ENCODE peak calls at places on chromosome 9, in eight cellular contexts. L is astrocyte, K is fibroblast of lung, A is neural progenitor cell, I is hepatocyte, J is GM23248, D is mammary epithelial cell, B is HCT116. R is an unnamed sample. For H3K4me1 and H3K9me3, the result is how much of the 10 kb centered on the place peaks cover.

GRCh38 chr9:114387678-114388431 is at the start of gene AKNA:
- DNase-seq in I (peak), B (no peak), K (peak), D (peak), A (peak), J (peak), L (peak), R (peak)

GRCh38 chr9:89877051-89878002 is 272.5 kb downstream of the GADD45G start:
- DNase-seq in I (no peak), J (no peak), D (no peak), B (no peak), K (no peak), L (no peak), A (no peak), R (no peak)

GRCh38 chr9:96651626-96652025 is 3.5 kb downstream of the PRXL2C start:
- DNase-seq in A (no peak), J (peak), D (no peak), L (no peak), K (peak), I (no peak), B (no peak), R (peak)

GRCh38 chr9:84230355-84231136 is 110.0 kb downstream of the SLC28A3 start:
- DNase-seq in A (no peak), L (peak), I (peak), D (no peak), K (peak), J (peak), B (no peak), R (no peak)

GRCh38 chr9:76181020-76181641 is 213.1 kb downstream of the RFK start:
- DNase-seq in D (peak), L (peak), B (peak), K (peak), J (peak), I (peak), A (no peak), R (no peak)

GRCh38 chr9:134591082-134591571 is 50.5 kb upstream of the COL5A1 start:
- DNase-seq in D (no peak), A (peak), I (no peak), K (no peak), B (no peak), J (peak), L (no peak), R (no peak)

GRCh38 chr9:113401027-113401792 is at the start of gene ALAD:
- DNase-seq in L (peak), J (peak), K (peak), D (peak), A (peak), I (peak), B (peak), R (peak)

GRCh38 chr9:132946216-132946615 is 1.8 kb upstream of the TSC1 start:
- DNase-seq in I (no peak), J (peak), L (no peak), D (no peak), A (no peak), B (no peak), K (no peak), R (no peak)

GRCh38 chr9:12933957-12934356 is 159.1 kb downstream of the LURAP1L start:
- DNase-seq in K (peak), I (no peak), J (peak), A (no peak), B (peak), D (peak), L (peak), R (no peak)

GRCh38 chr9:94734054-94734754 is 7.7 kb downstream of the AOPEP start:
- DNase-seq in K (peak), J (no peak), D (no peak), I (no peak), A (no peak), L (no peak), B (no peak), R (no peak)

GRCh38 chr9:97525451-97525850 is 24.0 kb downstream of the TMOD1 start:
- DNase-seq in B (no peak), L (no peak), D (peak), K (no peak), A (no peak), J (peak), I (no peak), R (no peak)

GRCh38 chr9:34430843-34431437 is 27.4 kb downstream of the FAM219A start:
- DNase-seq in K (peak), L (peak), A (peak), J (peak), D (peak), B (peak), I (peak), R (peak)

DNA sequence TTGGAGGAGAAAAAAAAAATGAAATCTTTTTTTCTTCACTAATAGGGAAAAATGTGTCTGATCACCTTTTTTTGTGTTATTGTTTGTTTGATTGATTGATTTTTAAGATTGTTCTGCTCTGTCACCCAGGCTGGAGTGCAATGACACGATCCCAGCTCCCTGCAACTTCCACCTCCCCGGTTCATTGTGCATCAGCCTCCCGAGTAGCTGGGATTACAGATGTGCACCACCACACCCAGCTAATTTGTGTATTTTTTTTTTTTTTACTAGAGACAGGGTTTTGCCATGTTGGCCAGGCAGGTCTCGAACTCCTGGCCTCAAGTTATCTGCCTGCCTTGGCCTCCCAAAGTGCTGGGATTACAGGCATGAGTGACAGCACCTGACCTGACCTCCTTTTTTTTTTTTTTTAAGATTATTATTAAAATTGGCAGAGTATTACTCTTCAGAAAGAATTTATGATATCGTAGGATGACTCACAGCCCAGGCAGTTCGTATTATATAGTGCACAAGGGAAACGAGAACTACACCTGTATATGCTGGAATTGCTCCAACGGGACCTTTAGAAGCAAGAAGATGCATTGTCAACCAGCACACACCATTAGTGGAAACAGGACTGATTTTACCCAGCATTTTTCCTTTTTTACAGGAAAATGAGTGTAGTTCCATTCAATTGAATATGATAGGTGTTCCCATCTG is 27.7 kb downstream of the FUBP3 start:
- DNase-seq in I (no peak), A (no peak), D (no peak), K (no peak), J (peak), L (peak), B (no peak), R (no peak)
- H3K4me1 ChIP-seq in I (under half), A (under half), D (under half), K (under half), J (under half), L (under half), B (under half), R (under half)

DNA sequence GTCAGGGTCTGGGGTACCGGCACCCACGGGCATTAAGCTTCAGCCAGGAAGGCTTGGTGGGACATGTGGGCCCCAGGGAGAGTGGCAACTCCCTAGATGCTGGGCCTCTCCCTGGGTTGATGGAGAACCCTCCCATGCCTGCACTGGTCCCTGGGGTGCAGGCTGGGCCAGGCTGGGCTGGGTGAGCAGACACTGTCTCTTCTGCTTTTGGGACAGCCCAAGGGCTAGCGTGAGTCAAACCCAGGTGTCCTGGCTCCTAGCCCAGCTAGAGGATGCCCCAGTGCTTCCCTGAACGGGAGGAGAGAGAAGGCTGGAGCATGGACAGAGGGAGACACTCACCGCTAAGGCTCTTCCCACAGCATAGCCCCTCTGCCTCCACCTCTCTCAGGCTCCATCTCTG is 5.7 kb upstream of the AQP7 start:
- DNase-seq in A (no peak), L (no peak), J (peak), I (no peak), D (peak), B (no peak), K (no peak), R (no peak)
- TF ChIP-seq EZH2 in A (no peak), L (no peak), J (no peak), I (no peak), D (no peak), B (no peak), K (no peak), R (no peak)

DNA sequence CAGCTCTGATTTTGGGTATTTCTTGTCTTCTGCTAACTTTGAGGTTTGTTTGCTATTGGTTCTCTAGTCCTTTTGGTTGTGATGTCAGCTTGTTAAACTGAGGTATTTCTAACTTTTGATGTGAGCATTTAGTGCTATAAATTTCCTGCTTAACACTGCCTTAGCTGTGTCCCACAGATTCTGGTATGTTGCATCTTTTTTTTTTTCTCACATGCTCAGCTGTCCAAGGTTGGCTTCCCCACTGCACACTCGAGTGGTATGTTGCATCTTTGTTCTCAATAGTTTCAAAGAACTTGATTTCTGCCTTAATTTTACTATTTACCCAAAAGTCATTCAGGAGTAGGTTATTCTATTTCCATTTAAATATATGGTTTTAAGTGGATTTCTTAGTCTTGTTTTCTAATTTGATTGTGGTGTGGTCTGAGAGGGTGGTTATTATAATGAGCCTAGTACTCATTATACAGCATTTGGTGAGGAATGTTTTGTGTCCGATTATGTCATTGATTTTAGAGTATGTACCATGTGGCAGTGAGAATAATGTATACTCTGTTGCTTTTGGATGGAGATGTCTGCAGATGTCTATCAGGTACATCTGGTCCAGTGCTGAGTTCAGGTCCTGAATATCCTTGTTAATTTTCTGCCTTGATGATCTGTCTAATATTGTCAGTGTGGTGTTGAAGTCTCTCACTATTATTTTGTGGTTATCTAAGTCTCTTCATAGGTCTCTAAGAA is 42.2 kb upstream of the IFNE start:
- DNase-seq in A (no peak), L (no peak), I (no peak), J (no peak), K (no peak), B (no peak), D (no peak), R (no peak)
- H3K9me3 ChIP-seq in A (under half), L (under half), I (under half), J (under half), K (under half), B (under half), D (under half), R (under half)

DNA sequence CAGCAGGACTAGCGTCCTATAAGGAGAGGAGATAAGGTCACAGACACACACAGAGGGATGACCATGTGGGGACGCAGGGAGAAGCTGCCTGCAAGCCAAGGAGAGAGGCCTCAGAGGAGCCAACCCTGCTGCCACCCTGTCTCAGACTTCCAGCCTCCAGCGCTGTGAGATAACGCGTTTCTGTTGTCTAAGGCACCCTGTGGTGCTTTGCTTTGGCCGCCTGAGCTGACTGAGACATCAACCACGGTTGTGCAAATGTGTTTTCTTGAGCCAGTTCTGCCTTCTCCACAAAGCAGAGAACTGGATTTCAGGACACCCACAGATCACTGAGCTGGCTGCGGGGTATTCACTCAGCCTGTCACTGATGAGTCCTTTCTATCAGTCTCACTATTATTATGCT is 149.1 kb downstream of the NXNL2 start:
- DNase-seq in J (no peak), K (no peak), L (no peak), B (no peak), I (no peak), D (no peak), A (peak), R (peak)
- H3K4me1 ChIP-seq in J (under half), K (under half), L (under half), B (under half), I (under half), D (under half), A (under half), R (under half)